ENCODE peak calls at places on chromosomes 7 and 10, in four cellular contexts. G, C, Z and J are unnamed samples.

GRCh38 chr10:88999629-89000028 is 9.0 kb downstream of the FAS start:
- DNase-seq in Z (no peak), C (no peak), G (no peak), J (peak)

GRCh38 chr10:102118867-102119266 is 1.3 kb downstream of the LDB1 start:
- DNase-seq in G (peak), Z (peak), C (no peak), J (no peak)

GRCh38 chr10:120012566-120012965 is 120.0 kb downstream of the SEC23IP start:
- DNase-seq in G (no peak), C (no peak), Z (no peak), J (no peak)

GRCh38 chr7:8177109-8177933 is 84.6 kb downstream of the ICA1 start:
- DNase-seq in Z (no peak), C (no peak), G (peak), J (no peak)

GRCh38 chr10:5557040-5557721 is 32.4 kb downstream of the CALML3 start:
- DNase-seq in G (no peak), Z (no peak), C (no peak), J (no peak)

GRCh38 chr7:47991741-47992311 is 12.4 kb upstream of the HUS1 start:
- DNase-seq in G (peak), Z (peak), C (no peak), J (peak)

GRCh38 chr10:113518816-113519591 is 33.8 kb upstream of the HABP2 start:
- DNase-seq in C (no peak), G (no peak), Z (no peak), J (no peak)

GRCh38 chr10:20105236-20105635 is 289.0 kb downstream of the PLXDC2 start:
- DNase-seq in C (no peak), Z (no peak), G (no peak), J (no peak)

GRCh38 chr7:158803226-158803944 is 25.9 kb downstream of the ESYT2 start:
- DNase-seq in Z (no peak), C (no peak), G (no peak), J (no peak)

GRCh38 chr10:107767185-107767584 is 602.7 kb upstream of the SORCS1 start:
- DNase-seq in Z (no peak), G (no peak), C (no peak), J (no peak)

GRCh38 chr10:50224330-50224952 is 26.9 kb downstream of the ASAH2 start:
- DNase-seq in C (peak), G (peak), Z (no peak), J (peak)

GRCh38 chr7:88184848-88185304 is 35.0 kb downstream of the SRI start:
- DNase-seq in C (no peak), G (peak), Z (no peak), J (no peak)

GRCh38 chr7:74379938-74380337 is 73.8 kb upstream of the GTF2IRD1 start:
- DNase-seq in Z (no peak), G (no peak), C (no peak), J (no peak)

GRCh38 chr7:151447312-151447711 is 7.4 kb upstream of the CRYGN start:
- DNase-seq in G (no peak), C (no peak), Z (no peak), J (no peak)

GRCh38 chr7:132148876-132149275 is 427.4 kb downstream of the PLXNA4 start:
- DNase-seq in G (no peak), C (no peak), Z (no peak), J (no peak)

GRCh38 chr10:33460461-33461294 is 126.2 kb upstream of the NRP1 start:
- DNase-seq in C (no peak), Z (no peak), G (no peak), J (no peak)

GRCh38 chr7:19713676-19714075 is 4.8 kb upstream of the POLR1F start:
- DNase-seq in C (peak), Z (no peak), G (peak), J (no peak)

GRCh38 chr7:139696547-139696946 is 81.3 kb downstream of the HIPK2 start:
- DNase-seq in G (peak), C (no peak), Z (no peak), J (no peak)

GRCh38 chr7:128114806-128115205 is 83.6 kb upstream of the LRRC4 start:
- DNase-seq in Z (no peak), C (no peak), G (no peak), J (no peak)

GRCh38 chr7:128121731-128122576 is 90.7 kb upstream of the LRRC4 start:
- DNase-seq in C (no peak), G (peak), Z (no peak), J (no peak)

GRCh38 chr10:59561397-59562121 is 148.1 kb downstream of the SLC16A9 start:
- DNase-seq in G (no peak), Z (no peak), C (no peak), J (no peak)

GRCh38 chr10:132383751-132384181 is 13.2 kb upstream of the PWWP2B start:
- DNase-seq in G (no peak), C (no peak), Z (no peak), J (no peak)

GRCh38 chr7:867001-867405 is 9.4 kb upstream of the GET4 start:
- DNase-seq in C (peak), Z (no peak), G (no peak), J (peak)

GRCh38 chr10:73759512-73760115 is 15.4 kb downstream of the SEC24C start:
- DNase-seq in G (no peak), C (no peak), Z (no peak), J (no peak)

GRCh38 chr10:3955493-3955892 is 170.5 kb upstream of the KLF6 start:
- DNase-seq in C (no peak), G (no peak), Z (no peak), J (no peak)

GRCh38 chr7:121442845-121443244 is 46.7 kb upstream of the FAM3C start:
- DNase-seq in C (no peak), G (no peak), Z (no peak), J (no peak)

GRCh38 chr7:123244768-123245167 is 45.0 kb upstream of the SLC13A1 start:
- DNase-seq in C (no peak), G (no peak), Z (no peak), J (no peak)

GRCh38 chr10:129929343-129930297 is 34.5 kb downstream of the EBF3 start:
- DNase-seq in G (no peak), Z (no peak), C (no peak), J (no peak)

GRCh38 chr10:125377368-125377767 is 217.0 kb upstream of the CTBP2 start:
- DNase-seq in Z (no peak), C (no peak), G (peak), J (no peak)

DNA sequence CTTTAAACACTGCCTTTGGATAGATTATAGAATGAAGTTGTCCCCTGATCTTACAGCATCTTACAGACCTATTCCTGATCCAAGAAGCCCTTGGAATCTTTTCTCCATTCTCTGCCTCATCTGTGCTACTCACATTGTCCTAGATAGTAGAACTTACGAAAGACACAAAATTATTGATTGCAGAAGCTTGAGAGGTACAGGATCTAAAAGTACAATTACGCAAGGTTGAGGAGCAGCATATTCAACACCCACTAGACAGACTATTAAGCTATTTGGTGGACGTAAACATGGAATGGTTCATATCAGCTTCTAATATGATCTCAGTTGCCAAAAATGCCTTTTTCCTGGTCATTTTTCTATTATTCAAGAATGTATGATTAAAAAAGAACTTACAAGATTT is 90.5 kb upstream of the SEM1 start:
- DNase-seq in G (no peak), Z (no peak), C (no peak), J (no peak)
- TF ChIP-seq CTCF in G (no peak), Z (no peak), C (no peak), J (no peak)

GRCh38 chr10:90718185-90718584 is 139.7 kb downstream of the HTR7 start:
- DNase-seq in Z (no peak), G (no peak), C (no peak), J (no peak)
- TF ChIP-seq CTCF in Z (no peak), G (no peak), C (no peak), J (no peak)

DNA sequence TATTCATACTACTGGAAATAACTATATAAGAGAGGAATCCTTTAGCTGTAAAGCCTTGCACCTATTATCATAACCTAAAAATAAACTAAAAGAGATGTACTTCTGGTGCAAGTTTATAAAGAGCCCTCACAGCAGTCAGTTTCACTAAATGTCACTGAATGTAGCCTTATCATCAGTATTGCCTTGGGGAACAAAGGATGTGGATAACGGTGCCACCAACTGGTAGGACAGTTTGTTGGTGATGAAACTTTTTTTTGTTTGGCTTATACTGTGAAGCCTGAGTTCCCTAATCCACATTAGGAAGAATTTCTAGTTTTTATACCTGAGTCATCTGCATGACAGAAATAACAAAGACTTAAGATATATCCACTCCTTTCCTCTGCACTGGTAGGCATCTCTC is 117.9 kb upstream of the COL1A2 start:
- DNase-seq in G (peak), Z (no peak), C (no peak), J (peak)
- TF ChIP-seq CTCF in G (peak), Z (no peak), C (peak), J (peak)

GRCh38 chr7:157542669-157543021 is 205.8 kb downstream of the DNAJB6 start:
- DNase-seq in C (no peak), Z (no peak), G (no peak), J (no peak)
- TF ChIP-seq CTCF in C (no peak), Z (no peak), G (no peak), J (no peak)

GRCh38 chr10:18469125-18469524 is 182.3 kb downstream of the NSUN6 start:
- DNase-seq in C (no peak), Z (no peak), G (no peak), J (no peak)
- TF ChIP-seq CTCF in C (no peak), Z (no peak), G (no peak), J (no peak)

DNA sequence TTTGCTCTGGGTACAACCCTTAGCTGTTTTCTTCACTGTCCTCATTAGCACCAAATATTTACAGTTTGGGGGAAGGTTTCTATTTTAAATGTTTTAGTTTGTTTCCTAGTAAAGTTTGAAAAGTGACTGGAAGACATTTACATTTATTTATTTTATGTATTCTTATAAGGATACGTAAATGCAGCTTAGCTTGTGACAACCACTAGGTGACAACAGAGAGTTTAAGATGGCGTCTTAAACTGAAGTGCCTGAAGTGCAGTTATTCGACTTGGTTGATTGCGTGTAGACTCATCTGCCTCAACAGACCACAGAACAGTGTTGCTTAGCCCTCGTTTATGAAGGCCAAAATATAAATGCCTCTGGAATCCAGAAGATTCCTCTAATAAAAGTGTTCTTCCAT is 378.2 kb upstream of the MYO3A start:
- DNase-seq in G (peak), Z (no peak), C (no peak), J (no peak)
- TF ChIP-seq CTCF in G (no peak), Z (no peak), C (no peak), J (no peak)

GRCh38 chr7:40047661-40048060 is 86.8 kb downstream of the MPLKIP start:
- DNase-seq in G (no peak), Z (no peak), C (no peak), J (no peak)
- TF ChIP-seq CTCF in G (no peak), Z (no peak), C (peak), J (no peak)